ENCODE peak calls at places on chromosome 20, in ten cellular contexts. J, X, G, U, O, I, K, Y, A and L are unnamed samples.

GRCh38 chr20:25281541-25281991 is 33.7 kb downstream of the PYGB start:
- DNase-seq in O (peak; percentile 38), X (no peak), U (no peak), K (no peak), Y (no peak), J (peak; percentile 47), A (no peak), I (no peak), G (no peak), L (no peak)

GRCh38 chr20:2387180-2387577 is 6.5 kb downstream of the TGM6 start:
- DNase-seq in Y (peak; percentile 15), G (no peak), U (no peak), O (no peak), J (no peak), A (peak; percentile 44), I (peak; percentile 40), K (peak; percentile 52), X (peak; percentile 54), L (peak; percentile 19)

GRCh38 chr20:44586289-44586911 is 4.0 kb downstream of the PKIG start:
- DNase-seq in G (no peak), Y (peak; percentile 51), A (no peak), O (no peak), U (no peak), I (no peak), J (no peak), K (no peak), X (no peak), L (peak; percentile 29)

GRCh38 chr20:37737806-37738442 is 44.1 kb downstream of the CTNNBL1 start:
- DNase-seq in K (no peak), U (no peak), A (no peak), X (no peak), J (no peak), Y (no peak), I (no peak), O (no peak), G (no peak), L (no peak)

GRCh38 chr20:25061103-25061799 is 3.3 kb upstream of the ACSS1 start:
- DNase-seq in O (peak; percentile 68), A (no peak), I (no peak), U (no peak), X (no peak), G (no peak), K (no peak), J (no peak), Y (no peak), L (no peak)

GRCh38 chr20:50911030-50911429 is 20.2 kb downstream of the ADNP start:
- DNase-seq in A (peak; percentile 40), G (no peak), Y (no peak), J (no peak), I (no peak), X (no peak), U (no peak), K (no peak), O (no peak), L (no peak)

GRCh38 chr20:621115-621756 is 11.1 kb upstream of the TCF15 start:
- DNase-seq in A (peak; percentile 54), J (no peak), U (no peak), K (no peak), O (no peak), Y (no peak), I (no peak), G (no peak), X (no peak), L (no peak)

GRCh38 chr20:14245368-14245970 is 91.9 kb downstream of the FLRT3 start:
- DNase-seq in X (no peak), J (no peak), A (no peak), Y (no peak), K (no peak), I (no peak), O (no peak), U (no peak), G (no peak), L (no peak)

GRCh38 chr20:33791540-33791939 is 19.6 kb upstream of the CHMP4B start:
- DNase-seq in A (no peak), O (no peak), X (no peak), J (no peak), K (no peak), I (no peak), G (no peak), U (no peak), Y (no peak), L (no peak)

GRCh38 chr20:63318391-63319163 is 25.6 kb downstream of the COL20A1 start:
- DNase-seq in O (no peak), X (no peak), K (no peak), U (no peak), Y (no peak), I (no peak), G (no peak), J (peak; percentile 6), A (no peak), L (no peak)

GRCh38 chr20:11912013-11912663 is 5.6 kb upstream of the BTBD3 start:
- DNase-seq in U (no peak), J (no peak), I (no peak), G (no peak), A (peak; percentile 30), O (no peak), K (no peak), X (peak; percentile 58), Y (peak; percentile 18), L (no peak)

GRCh38 chr20:5222919-5223634 is 93.7 kb downstream of the PROKR2 start:
- DNase-seq in O (peak; percentile 58), G (peak; percentile 8), A (peak; percentile 73), J (peak; percentile 49), I (peak; percentile 25), Y (peak; percentile 48), X (peak; percentile 72), K (peak; percentile 48), U (peak; percentile 49), L (peak; percentile 41)

GRCh38 chr20:35575958-35576357 is 34.1 kb downstream of the ERGIC3 start:
- DNase-seq in U (no peak), A (no peak), K (no peak), Y (no peak), J (no peak), I (no peak), O (peak; percentile 85), X (no peak), G (no peak), L (no peak)

GRCh38 chr20:32473231-32474008 is 111.7 kb downstream of the NOL4L start:
- DNase-seq in U (no peak), I (no peak), A (no peak), O (no peak), Y (no peak), J (no peak), X (no peak), G (no peak), K (no peak), L (no peak)

GRCh38 chr20:61926253-61926613 is 139.4 kb downstream of the TAF4 start:
- DNase-seq in J (no peak), K (no peak), U (no peak), I (no peak), A (no peak), G (no peak), O (no peak), X (no peak), Y (no peak), L (no peak)

GRCh38 chr20:59571591-59572314 is 32.6 kb upstream of the PHACTR3 start:
- DNase-seq in Y (peak; percentile 15), X (peak; percentile 79), K (peak; percentile 59), U (peak; percentile 43), J (peak; percentile 46), A (peak; percentile 51), I (peak; percentile 34), O (peak; percentile 55), G (no peak), L (no peak)

GRCh38 chr20:823326-823902 is 10.1 kb upstream of the FAM110A start:
- DNase-seq in O (peak; percentile 16), J (no peak), Y (no peak), G (no peak), K (no peak), X (peak; percentile 37), I (no peak), U (no peak), A (no peak), L (no peak)

GRCh38 chr20:10524034-10524476 is 89.0 kb downstream of the SLX4IP start:
- DNase-seq in O (no peak), A (peak; percentile 55), X (no peak), Y (no peak), G (no peak), U (no peak), I (no peak), J (peak; percentile 70), K (no peak), L (no peak)

GRCh38 chr20:56373942-56374341 is 15.2 kb downstream of the FAM210B start:
- DNase-seq in I (no peak), O (no peak), U (no peak), X (no peak), Y (peak; percentile 97), K (no peak), A (peak; percentile 97), J (no peak), G (no peak), L (no peak)

GRCh38 chr20:1987826-1988225 is 6.0 kb downstream of the PDYN start:
- DNase-seq in O (no peak), G (no peak), J (no peak), K (no peak), U (no peak), A (peak; percentile 5), I (no peak), Y (no peak), X (no peak), L (no peak)

GRCh38 chr20:14966203-14966602 is 628.8 kb upstream of the FLRT3 start:
- DNase-seq in I (no peak), G (no peak), O (no peak), U (no peak), A (no peak), K (no peak), Y (no peak), J (no peak), X (no peak), L (no peak)